ENCODE peak calls at places on chromosomes 5 and 9, in six cellular contexts. One of them, this sample, is unnamed.

GRCh38 chr5:165538065-165538464 is 2032.6 kb downstream of the MAT2B start:
- DNase-seq in T-helper 9 cell: no peak
- DNase-seq in T-helper 2 cell treated with Interferon-gamma antibody and Interleukin-4, amounts not matched to agents 5 μg/mL and 100 μg/mL, for 36 hours: no peak
- DNase-seq in GM12865: no peak
- DNase-seq in activated naive CD8-positive, alpha-beta T cell treated with anti-CD3 and anti-CD28 coated beads for 36 hours: no peak
- DNase-seq in activated T-helper 2 cell treated with anti-CD3 and anti-CD28 coated beads, Interferon-gamma antibody, Interleukin-2, Interleukin-4, amounts not matched to agents 10 μg/mL and 5 μg/mL and 100 μg/mL, durations not matched to agents 14 hours and 24 hours and 36 hours: no peak
- DNase-seq in this sample: no peak

GRCh38 chr5:313806-314376 is 7.6 kb upstream of the AHRR start:
- DNase-seq in GM12865: no peak
- DNase-seq in activated naive CD8-positive, alpha-beta T cell treated with anti-CD3 and anti-CD28 coated beads for 36 hours: no peak
- DNase-seq in activated T-helper 2 cell treated with anti-CD3 and anti-CD28 coated beads, Interferon-gamma antibody, Interleukin-2, Interleukin-4, amounts not matched to agents 10 μg/mL and 5 μg/mL and 100 μg/mL, durations not matched to agents 14 hours and 24 hours and 36 hours: no peak
- DNase-seq in T-helper 2 cell treated with Interferon-gamma antibody and Interleukin-4, amounts not matched to agents 5 μg/mL and 100 μg/mL, for 36 hours: no peak
- DNase-seq in T-helper 9 cell: no peak
- DNase-seq in this sample: no peak

GRCh38 chr9:29290519-29290918 is 1717.2 kb upstream of the C9orf72 start:
- DNase-seq in activated naive CD8-positive, alpha-beta T cell treated with anti-CD3 and anti-CD28 coated beads for 36 hours: no peak
- DNase-seq in T-helper 2 cell treated with Interferon-gamma antibody and Interleukin-4, amounts not matched to agents 5 μg/mL and 100 μg/mL, for 36 hours: no peak
- DNase-seq in GM12865: no peak
- DNase-seq in T-helper 9 cell: no peak
- DNase-seq in activated T-helper 2 cell treated with anti-CD3 and anti-CD28 coated beads, Interferon-gamma antibody, Interleukin-2, Interleukin-4, amounts not matched to agents 10 μg/mL and 5 μg/mL and 100 μg/mL, durations not matched to agents 14 hours and 24 hours and 36 hours: no peak
- DNase-seq in this sample: no peak

GRCh38 chr9:127950513-127951210 is 13.0 kb upstream of the DPM2 start:
- DNase-seq in activated T-helper 2 cell treated with anti-CD3 and anti-CD28 coated beads, Interferon-gamma antibody, Interleukin-2, Interleukin-4, amounts not matched to agents 10 μg/mL and 5 μg/mL and 100 μg/mL, durations not matched to agents 14 hours and 24 hours and 36 hours: no peak
- DNase-seq in T-helper 2 cell treated with Interferon-gamma antibody and Interleukin-4, amounts not matched to agents 5 μg/mL and 100 μg/mL, for 36 hours: no peak
- DNase-seq in GM12865: no peak
- DNase-seq in T-helper 9 cell: no peak
- DNase-seq in activated naive CD8-positive, alpha-beta T cell treated with anti-CD3 and anti-CD28 coated beads for 36 hours: no peak
- DNase-seq in this sample: no peak

GRCh38 chr9:9387511-9388115 is 1225.2 kb downstream of the PTPRD start:
- DNase-seq in T-helper 2 cell treated with Interferon-gamma antibody and Interleukin-4, amounts not matched to agents 5 μg/mL and 100 μg/mL, for 36 hours: no peak
- DNase-seq in activated naive CD8-positive, alpha-beta T cell treated with anti-CD3 and anti-CD28 coated beads for 36 hours: no peak
- DNase-seq in T-helper 9 cell: no peak
- DNase-seq in activated T-helper 2 cell treated with anti-CD3 and anti-CD28 coated beads, Interferon-gamma antibody, Interleukin-2, Interleukin-4, amounts not matched to agents 10 μg/mL and 5 μg/mL and 100 μg/mL, durations not matched to agents 14 hours and 24 hours and 36 hours: no peak
- DNase-seq in GM12865: no peak
- DNase-seq in this sample: peak; percentile 8

GRCh38 chr9:121288557-121288873 is 20.6 kb downstream of the GSN start:
- DNase-seq in GM12865: no peak
- DNase-seq in T-helper 9 cell: no peak
- DNase-seq in T-helper 2 cell treated with Interferon-gamma antibody and Interleukin-4, amounts not matched to agents 5 μg/mL and 100 μg/mL, for 36 hours: no peak
- DNase-seq in activated naive CD8-positive, alpha-beta T cell treated with anti-CD3 and anti-CD28 coated beads for 36 hours: no peak
- DNase-seq in activated T-helper 2 cell treated with anti-CD3 and anti-CD28 coated beads, Interferon-gamma antibody, Interleukin-2, Interleukin-4, amounts not matched to agents 10 μg/mL and 5 μg/mL and 100 μg/mL, durations not matched to agents 14 hours and 24 hours and 36 hours: no peak
- DNase-seq in this sample: no peak

GRCh38 chr5:98121036-98121936 is 652.2 kb upstream of the RGMB start:
- DNase-seq in T-helper 2 cell treated with Interferon-gamma antibody and Interleukin-4, amounts not matched to agents 5 μg/mL and 100 μg/mL, for 36 hours: no peak
- DNase-seq in activated naive CD8-positive, alpha-beta T cell treated with anti-CD3 and anti-CD28 coated beads for 36 hours: no peak
- DNase-seq in T-helper 9 cell: no peak
- DNase-seq in GM12865: peak; percentile 3
- DNase-seq in activated T-helper 2 cell treated with anti-CD3 and anti-CD28 coated beads, Interferon-gamma antibody, Interleukin-2, Interleukin-4, amounts not matched to agents 10 μg/mL and 5 μg/mL and 100 μg/mL, durations not matched to agents 14 hours and 24 hours and 36 hours: no peak
- DNase-seq in this sample: no peak

GRCh38 chr9:522658-523057 is 308.0 kb downstream of the DOCK8 start:
- DNase-seq in T-helper 2 cell treated with Interferon-gamma antibody and Interleukin-4, amounts not matched to agents 5 μg/mL and 100 μg/mL, for 36 hours: no peak
- DNase-seq in activated T-helper 2 cell treated with anti-CD3 and anti-CD28 coated beads, Interferon-gamma antibody, Interleukin-2, Interleukin-4, amounts not matched to agents 10 μg/mL and 5 μg/mL and 100 μg/mL, durations not matched to agents 14 hours and 24 hours and 36 hours: no peak
- DNase-seq in activated naive CD8-positive, alpha-beta T cell treated with anti-CD3 and anti-CD28 coated beads for 36 hours: no peak
- DNase-seq in T-helper 9 cell: no peak
- DNase-seq in GM12865: no peak
- DNase-seq in this sample: no peak

GRCh38 chr9:130664191-130665028 is at the start of gene PRDM12:
- DNase-seq in GM12865: no peak
- DNase-seq in activated naive CD8-positive, alpha-beta T cell treated with anti-CD3 and anti-CD28 coated beads for 36 hours: no peak
- DNase-seq in activated T-helper 2 cell treated with anti-CD3 and anti-CD28 coated beads, Interferon-gamma antibody, Interleukin-2, Interleukin-4, amounts not matched to agents 10 μg/mL and 5 μg/mL and 100 μg/mL, durations not matched to agents 14 hours and 24 hours and 36 hours: no peak
- DNase-seq in T-helper 9 cell: no peak
- DNase-seq in T-helper 2 cell treated with Interferon-gamma antibody and Interleukin-4, amounts not matched to agents 5 μg/mL and 100 μg/mL, for 36 hours: no peak
- DNase-seq in this sample: no peak

GRCh38 chr5:16615737-16616535 is 861 bp downstream of the RETREG1 start:
- DNase-seq in activated naive CD8-positive, alpha-beta T cell treated with anti-CD3 and anti-CD28 coated beads for 36 hours: no peak
- DNase-seq in GM12865: no peak
- DNase-seq in T-helper 2 cell treated with Interferon-gamma antibody and Interleukin-4, amounts not matched to agents 5 μg/mL and 100 μg/mL, for 36 hours: no peak
- DNase-seq in T-helper 9 cell: peak; percentile 2
- DNase-seq in activated T-helper 2 cell treated with anti-CD3 and anti-CD28 coated beads, Interferon-gamma antibody, Interleukin-2, Interleukin-4, amounts not matched to agents 10 μg/mL and 5 μg/mL and 100 μg/mL, durations not matched to agents 14 hours and 24 hours and 36 hours: no peak
- DNase-seq in this sample: no peak

GRCh38 chr5:158543539-158544387 is 556.0 kb downstream of the EBF1 start:
- DNase-seq in T-helper 2 cell treated with Interferon-gamma antibody and Interleukin-4, amounts not matched to agents 5 μg/mL and 100 μg/mL, for 36 hours: peak; percentile 4
- DNase-seq in activated naive CD8-positive, alpha-beta T cell treated with anti-CD3 and anti-CD28 coated beads for 36 hours: no peak
- DNase-seq in activated T-helper 2 cell treated with anti-CD3 and anti-CD28 coated beads, Interferon-gamma antibody, Interleukin-2, Interleukin-4, amounts not matched to agents 10 μg/mL and 5 μg/mL and 100 μg/mL, durations not matched to agents 14 hours and 24 hours and 36 hours: no peak
- DNase-seq in GM12865: no peak
- DNase-seq in T-helper 9 cell: no peak
- DNase-seq in this sample: no peak

GRCh38 chr5:72063219-72063819 is 44.0 kb upstream of the MAP1B start:
- DNase-seq in activated T-helper 2 cell treated with anti-CD3 and anti-CD28 coated beads, Interferon-gamma antibody, Interleukin-2, Interleukin-4, amounts not matched to agents 10 μg/mL and 5 μg/mL and 100 μg/mL, durations not matched to agents 14 hours and 24 hours and 36 hours: no peak
- DNase-seq in activated naive CD8-positive, alpha-beta T cell treated with anti-CD3 and anti-CD28 coated beads for 36 hours: peak; percentile 3
- DNase-seq in GM12865: peak; percentile 18
- DNase-seq in T-helper 9 cell: no peak
- DNase-seq in T-helper 2 cell treated with Interferon-gamma antibody and Interleukin-4, amounts not matched to agents 5 μg/mL and 100 μg/mL, for 36 hours: no peak
- DNase-seq in this sample: peak; percentile 35

GRCh38 chr9:119349548-119349947 is 19.7 kb downstream of the BRINP1 start:
- DNase-seq in T-helper 9 cell: no peak
- DNase-seq in activated naive CD8-positive, alpha-beta T cell treated with anti-CD3 and anti-CD28 coated beads for 36 hours: no peak
- DNase-seq in GM12865: no peak
- DNase-seq in T-helper 2 cell treated with Interferon-gamma antibody and Interleukin-4, amounts not matched to agents 5 μg/mL and 100 μg/mL, for 36 hours: no peak
- DNase-seq in activated T-helper 2 cell treated with anti-CD3 and anti-CD28 coated beads, Interferon-gamma antibody, Interleukin-2, Interleukin-4, amounts not matched to agents 10 μg/mL and 5 μg/mL and 100 μg/mL, durations not matched to agents 14 hours and 24 hours and 36 hours: no peak
- DNase-seq in this sample: no peak

GRCh38 chr9:119071636-119072035 is 297.6 kb downstream of the BRINP1 start:
- DNase-seq in activated naive CD8-positive, alpha-beta T cell treated with anti-CD3 and anti-CD28 coated beads for 36 hours: no peak
- DNase-seq in GM12865: no peak
- DNase-seq in activated T-helper 2 cell treated with anti-CD3 and anti-CD28 coated beads, Interferon-gamma antibody, Interleukin-2, Interleukin-4, amounts not matched to agents 10 μg/mL and 5 μg/mL and 100 μg/mL, durations not matched to agents 14 hours and 24 hours and 36 hours: no peak
- DNase-seq in T-helper 9 cell: no peak
- DNase-seq in T-helper 2 cell treated with Interferon-gamma antibody and Interleukin-4, amounts not matched to agents 5 μg/mL and 100 μg/mL, for 36 hours: no peak
- DNase-seq in this sample: no peak

GRCh38 chr5:125384071-125384470 is 637.6 kb upstream of the ZNF608 start:
- DNase-seq in activated naive CD8-positive, alpha-beta T cell treated with anti-CD3 and anti-CD28 coated beads for 36 hours: no peak
- DNase-seq in T-helper 9 cell: no peak
- DNase-seq in T-helper 2 cell treated with Interferon-gamma antibody and Interleukin-4, amounts not matched to agents 5 μg/mL and 100 μg/mL, for 36 hours: no peak
- DNase-seq in activated T-helper 2 cell treated with anti-CD3 and anti-CD28 coated beads, Interferon-gamma antibody, Interleukin-2, Interleukin-4, amounts not matched to agents 10 μg/mL and 5 μg/mL and 100 μg/mL, durations not matched to agents 14 hours and 24 hours and 36 hours: no peak
- DNase-seq in GM12865: no peak
- DNase-seq in this sample: no peak

GRCh38 chr9:13279284-13280162 is at the start of gene MPDZ:
- DNase-seq in T-helper 9 cell: no peak
- DNase-seq in T-helper 2 cell treated with Interferon-gamma antibody and Interleukin-4, amounts not matched to agents 5 μg/mL and 100 μg/mL, for 36 hours: no peak
- DNase-seq in activated naive CD8-positive, alpha-beta T cell treated with anti-CD3 and anti-CD28 coated beads for 36 hours: no peak
- DNase-seq in activated T-helper 2 cell treated with anti-CD3 and anti-CD28 coated beads, Interferon-gamma antibody, Interleukin-2, Interleukin-4, amounts not matched to agents 10 μg/mL and 5 μg/mL and 100 μg/mL, durations not matched to agents 14 hours and 24 hours and 36 hours: no peak
- DNase-seq in GM12865: no peak
- DNase-seq in this sample: no peak

GRCh38 chr5:72079288-72079687 is 28.0 kb upstream of the MAP1B start:
- DNase-seq in GM12865: no peak
- DNase-seq in T-helper 9 cell: no peak
- DNase-seq in T-helper 2 cell treated with Interferon-gamma antibody and Interleukin-4, amounts not matched to agents 5 μg/mL and 100 μg/mL, for 36 hours: no peak
- DNase-seq in activated naive CD8-positive, alpha-beta T cell treated with anti-CD3 and anti-CD28 coated beads for 36 hours: no peak
- DNase-seq in activated T-helper 2 cell treated with anti-CD3 and anti-CD28 coated beads, Interferon-gamma antibody, Interleukin-2, Interleukin-4, amounts not matched to agents 10 μg/mL and 5 μg/mL and 100 μg/mL, durations not matched to agents 14 hours and 24 hours and 36 hours: no peak
- DNase-seq in this sample: no peak

GRCh38 chr5:144024601-144025000 is 145.9 kb downstream of the YIPF5 start:
- DNase-seq in activated naive CD8-positive, alpha-beta T cell treated with anti-CD3 and anti-CD28 coated beads for 36 hours: no peak
- DNase-seq in GM12865: no peak
- DNase-seq in T-helper 9 cell: no peak
- DNase-seq in activated T-helper 2 cell treated with anti-CD3 and anti-CD28 coated beads, Interferon-gamma antibody, Interleukin-2, Interleukin-4, amounts not matched to agents 10 μg/mL and 5 μg/mL and 100 μg/mL, durations not matched to agents 14 hours and 24 hours and 36 hours: no peak
- DNase-seq in T-helper 2 cell treated with Interferon-gamma antibody and Interleukin-4, amounts not matched to agents 5 μg/mL and 100 μg/mL, for 36 hours: no peak
- DNase-seq in this sample: no peak

GRCh38 chr9:13688990-13689600 is 409.6 kb upstream of the MPDZ start:
- DNase-seq in activated T-helper 2 cell treated with anti-CD3 and anti-CD28 coated beads, Interferon-gamma antibody, Interleukin-2, Interleukin-4, amounts not matched to agents 10 μg/mL and 5 μg/mL and 100 μg/mL, durations not matched to agents 14 hours and 24 hours and 36 hours: no peak
- DNase-seq in T-helper 2 cell treated with Interferon-gamma antibody and Interleukin-4, amounts not matched to agents 5 μg/mL and 100 μg/mL, for 36 hours: no peak
- DNase-seq in T-helper 9 cell: no peak
- DNase-seq in activated naive CD8-positive, alpha-beta T cell treated with anti-CD3 and anti-CD28 coated beads for 36 hours: no peak
- DNase-seq in GM12865: no peak
- DNase-seq in this sample: no peak

GRCh38 chr9:3708751-3709150 is 182.9 kb upstream of the RFX3 start:
- DNase-seq in activated T-helper 2 cell treated with anti-CD3 and anti-CD28 coated beads, Interferon-gamma antibody, Interleukin-2, Interleukin-4, amounts not matched to agents 10 μg/mL and 5 μg/mL and 100 μg/mL, durations not matched to agents 14 hours and 24 hours and 36 hours: no peak
- DNase-seq in GM12865: no peak
- DNase-seq in activated naive CD8-positive, alpha-beta T cell treated with anti-CD3 and anti-CD28 coated beads for 36 hours: no peak
- DNase-seq in T-helper 9 cell: no peak
- DNase-seq in T-helper 2 cell treated with Interferon-gamma antibody and Interleukin-4, amounts not matched to agents 5 μg/mL and 100 μg/mL, for 36 hours: no peak
- DNase-seq in this sample: no peak

GRCh38 chr5:73448451-73449136 is at the start of gene FOXD1:
- DNase-seq in activated naive CD8-positive, alpha-beta T cell treated with anti-CD3 and anti-CD28 coated beads for 36 hours: peak; percentile 50
- DNase-seq in GM12865: peak; percentile 72
- DNase-seq in activated T-helper 2 cell treated with anti-CD3 and anti-CD28 coated beads, Interferon-gamma antibody, Interleukin-2, Interleukin-4, amounts not matched to agents 10 μg/mL and 5 μg/mL and 100 μg/mL, durations not matched to agents 14 hours and 24 hours and 36 hours: peak; percentile 31
- DNase-seq in T-helper 2 cell treated with Interferon-gamma antibody and Interleukin-4, amounts not matched to agents 5 μg/mL and 100 μg/mL, for 36 hours: peak; percentile 42
- DNase-seq in T-helper 9 cell: no peak
- DNase-seq in this sample: no peak

GRCh38 chr9:129197978-129198736 is 20.1 kb upstream of the IER5L start:
- DNase-seq in T-helper 2 cell treated with Interferon-gamma antibody and Interleukin-4, amounts not matched to agents 5 μg/mL and 100 μg/mL, for 36 hours: no peak
- DNase-seq in GM12865: no peak
- DNase-seq in T-helper 9 cell: no peak
- DNase-seq in activated naive CD8-positive, alpha-beta T cell treated with anti-CD3 and anti-CD28 coated beads for 36 hours: no peak
- DNase-seq in activated T-helper 2 cell treated with anti-CD3 and anti-CD28 coated beads, Interferon-gamma antibody, Interleukin-2, Interleukin-4, amounts not matched to agents 10 μg/mL and 5 μg/mL and 100 μg/mL, durations not matched to agents 14 hours and 24 hours and 36 hours: no peak
- DNase-seq in this sample: no peak

GRCh38 chr9:79196606-79197005 is 375.2 kb upstream of the TLE4 start:
- DNase-seq in GM12865: no peak
- DNase-seq in T-helper 2 cell treated with Interferon-gamma antibody and Interleukin-4, amounts not matched to agents 5 μg/mL and 100 μg/mL, for 36 hours: no peak
- DNase-seq in activated naive CD8-positive, alpha-beta T cell treated with anti-CD3 and anti-CD28 coated beads for 36 hours: no peak
- DNase-seq in T-helper 9 cell: no peak
- DNase-seq in activated T-helper 2 cell treated with anti-CD3 and anti-CD28 coated beads, Interferon-gamma antibody, Interleukin-2, Interleukin-4, amounts not matched to agents 10 μg/mL and 5 μg/mL and 100 μg/mL, durations not matched to agents 14 hours and 24 hours and 36 hours: no peak
- DNase-seq in this sample: no peak

GRCh38 chr5:168288349-168289245 is 2.8 kb upstream of the WWC1 start:
- DNase-seq in activated T-helper 2 cell treated with anti-CD3 and anti-CD28 coated beads, Interferon-gamma antibody, Interleukin-2, Interleukin-4, amounts not matched to agents 10 μg/mL and 5 μg/mL and 100 μg/mL, durations not matched to agents 14 hours and 24 hours and 36 hours: no peak
- DNase-seq in T-helper 2 cell treated with Interferon-gamma antibody and Interleukin-4, amounts not matched to agents 5 μg/mL and 100 μg/mL, for 36 hours: no peak
- DNase-seq in T-helper 9 cell: no peak
- DNase-seq in GM12865: no peak
- DNase-seq in activated naive CD8-positive, alpha-beta T cell treated with anti-CD3 and anti-CD28 coated beads for 36 hours: no peak
- DNase-seq in this sample: no peak

GRCh38 chr9:16290169-16290568 is 580.3 kb downstream of the BNC2 start:
- DNase-seq in T-helper 9 cell: no peak
- DNase-seq in activated naive CD8-positive, alpha-beta T cell treated with anti-CD3 and anti-CD28 coated beads for 36 hours: no peak
- DNase-seq in activated T-helper 2 cell treated with anti-CD3 and anti-CD28 coated beads, Interferon-gamma antibody, Interleukin-2, Interleukin-4, amounts not matched to agents 10 μg/mL and 5 μg/mL and 100 μg/mL, durations not matched to agents 14 hours and 24 hours and 36 hours: no peak
- DNase-seq in T-helper 2 cell treated with Interferon-gamma antibody and Interleukin-4, amounts not matched to agents 5 μg/mL and 100 μg/mL, for 36 hours: no peak
- DNase-seq in GM12865: peak; percentile 50
- DNase-seq in this sample: no peak

GRCh38 chr5:74918232-74918669 is 52.1 kb upstream of the FAM169A start:
- DNase-seq in T-helper 9 cell: no peak
- DNase-seq in activated T-helper 2 cell treated with anti-CD3 and anti-CD28 coated beads, Interferon-gamma antibody, Interleukin-2, Interleukin-4, amounts not matched to agents 10 μg/mL and 5 μg/mL and 100 μg/mL, durations not matched to agents 14 hours and 24 hours and 36 hours: no peak
- DNase-seq in GM12865: no peak
- DNase-seq in T-helper 2 cell treated with Interferon-gamma antibody and Interleukin-4, amounts not matched to agents 5 μg/mL and 100 μg/mL, for 36 hours: no peak
- DNase-seq in activated naive CD8-positive, alpha-beta T cell treated with anti-CD3 and anti-CD28 coated beads for 36 hours: no peak
- DNase-seq in this sample: no peak

GRCh38 chr9:134290603-134291451 is 35.4 kb upstream of the RXRA start:
- DNase-seq in GM12865: no peak
- DNase-seq in T-helper 9 cell: no peak
- DNase-seq in activated T-helper 2 cell treated with anti-CD3 and anti-CD28 coated beads, Interferon-gamma antibody, Interleukin-2, Interleukin-4, amounts not matched to agents 10 μg/mL and 5 μg/mL and 100 μg/mL, durations not matched to agents 14 hours and 24 hours and 36 hours: no peak
- DNase-seq in T-helper 2 cell treated with Interferon-gamma antibody and Interleukin-4, amounts not matched to agents 5 μg/mL and 100 μg/mL, for 36 hours: no peak
- DNase-seq in activated naive CD8-positive, alpha-beta T cell treated with anti-CD3 and anti-CD28 coated beads for 36 hours: no peak
- DNase-seq in this sample: no peak

GRCh38 chr9:127903557-127904475 is 4.4 kb upstream of the ST6GALNAC6 start:
- DNase-seq in T-helper 2 cell treated with Interferon-gamma antibody and Interleukin-4, amounts not matched to agents 5 μg/mL and 100 μg/mL, for 36 hours: peak; percentile 87
- DNase-seq in activated T-helper 2 cell treated with anti-CD3 and anti-CD28 coated beads, Interferon-gamma antibody, Interleukin-2, Interleukin-4, amounts not matched to agents 10 μg/mL and 5 μg/mL and 100 μg/mL, durations not matched to agents 14 hours and 24 hours and 36 hours: peak; percentile 83
- DNase-seq in GM12865: peak; percentile 95
- DNase-seq in T-helper 9 cell: peak; percentile 56
- DNase-seq in activated naive CD8-positive, alpha-beta T cell treated with anti-CD3 and anti-CD28 coated beads for 36 hours: peak; percentile 91
- DNase-seq in this sample: peak; percentile 76

GRCh38 chr9:95719354-95719753 is 156.1 kb upstream of the ERCC6L2 start:
- DNase-seq in T-helper 2 cell treated with Interferon-gamma antibody and Interleukin-4, amounts not matched to agents 5 μg/mL and 100 μg/mL, for 36 hours: no peak
- DNase-seq in activated T-helper 2 cell treated with anti-CD3 and anti-CD28 coated beads, Interferon-gamma antibody, Interleukin-2, Interleukin-4, amounts not matched to agents 10 μg/mL and 5 μg/mL and 100 μg/mL, durations not matched to agents 14 hours and 24 hours and 36 hours: no peak
- DNase-seq in T-helper 9 cell: no peak
- DNase-seq in GM12865: no peak
- DNase-seq in activated naive CD8-positive, alpha-beta T cell treated with anti-CD3 and anti-CD28 coated beads for 36 hours: no peak
- DNase-seq in this sample: no peak

GRCh38 chr5:138490648-138491283 is 25.5 kb downstream of the EGR1 start:
- DNase-seq in activated naive CD8-positive, alpha-beta T cell treated with anti-CD3 and anti-CD28 coated beads for 36 hours: no peak
- DNase-seq in T-helper 2 cell treated with Interferon-gamma antibody and Interleukin-4, amounts not matched to agents 5 μg/mL and 100 μg/mL, for 36 hours: no peak
- DNase-seq in T-helper 9 cell: no peak
- DNase-seq in GM12865: no peak
- DNase-seq in activated T-helper 2 cell treated with anti-CD3 and anti-CD28 coated beads, Interferon-gamma antibody, Interleukin-2, Interleukin-4, amounts not matched to agents 10 μg/mL and 5 μg/mL and 100 μg/mL, durations not matched to agents 14 hours and 24 hours and 36 hours: no peak
- DNase-seq in this sample: no peak

GRCh38 chr9:117075636-117076035 is 339.2 kb downstream of the ASTN2 start:
- DNase-seq in GM12865: no peak
- DNase-seq in T-helper 2 cell treated with Interferon-gamma antibody and Interleukin-4, amounts not matched to agents 5 μg/mL and 100 μg/mL, for 36 hours: no peak
- DNase-seq in activated T-helper 2 cell treated with anti-CD3 and anti-CD28 coated beads, Interferon-gamma antibody, Interleukin-2, Interleukin-4, amounts not matched to agents 10 μg/mL and 5 μg/mL and 100 μg/mL, durations not matched to agents 14 hours and 24 hours and 36 hours: no peak
- DNase-seq in T-helper 9 cell: no peak
- DNase-seq in activated naive CD8-positive, alpha-beta T cell treated with anti-CD3 and anti-CD28 coated beads for 36 hours: no peak
- DNase-seq in this sample: no peak

This sample was measured in NAMALWA.